ENCODE peak calls at places on chromosomes 7 and 10, in five cellular contexts. V is immature natural killer cell; E is activated naive CD8-positive, alpha-beta T cell treated with anti-CD3 and anti-CD28 coated beads, Interleukin-2, amount 50 U/mL, for 24 hours; Z is ELR; R is NCI-H187. F is an unnamed sample.
A peak's percentile ranks its signal among the peaks of the same experiment; 100 is the strongest.

GRCh38 chr10:81873932-81874816 is 820 bp upstream of the NRG3 start:
- DNase-seq in V (no peak), E (no peak), Z (no peak), R (no peak), F (no peak)

GRCh38 chr10:5442056-5442989 is 30.0 kb downstream of the NET1 start:
- DNase-seq in V (peak; percentile 39), E (peak; percentile 18), Z (peak; percentile 68), R (peak; percentile 2), F (no peak)

GRCh38 chr7:39360766-39361165 is 205.4 kb upstream of the YAE1 start:
- DNase-seq in V (no peak), E (no peak), Z (no peak), R (no peak), F (no peak)

GRCh38 chr7:91564101-91564500 is 299.9 kb downstream of the FZD1 start:
- DNase-seq in V (no peak), E (no peak), Z (no peak), R (no peak), F (no peak)

GRCh38 chr7:72445075-72445474 is 32.9 kb upstream of the CALN1 start:
- DNase-seq in V (no peak), E (no peak), Z (no peak), R (no peak), F (no peak)

GRCh38 chr7:55969391-55969790 is 5.0 kb downstream of the NIPSNAP2 start:
- DNase-seq in V (no peak), E (no peak), Z (no peak), R (no peak), F (no peak)

GRCh38 chr10:122336961-122337360 is 37.5 kb upstream of the PLEKHA1 start:
- DNase-seq in V (no peak), E (no peak), Z (no peak), R (no peak), F (no peak)

GRCh38 chr7:98223898-98224700 is 12.9 kb downstream of the BHLHA15 start:
- DNase-seq in V (no peak), E (no peak), Z (no peak), R (no peak), F (no peak)

GRCh38 chr7:50710441-50711154 is 72.1 kb downstream of the GRB10 start:
- DNase-seq in V (no peak), E (no peak), Z (no peak), R (no peak), F (no peak)

GRCh38 chr7:101862280-101863220 is 45.1 kb downstream of the CUX1 start:
- DNase-seq in V (no peak), E (no peak), Z (no peak), R (peak; percentile 6), F (no peak)

GRCh38 chr7:117148971-117149370 is 173.9 kb downstream of the WNT2 start:
- DNase-seq in V (no peak), E (no peak), Z (no peak), R (no peak), F (no peak)

GRCh38 chr7:923108-924041 is 31.1 kb downstream of the ADAP1 start:
- DNase-seq in V (peak; percentile 95), E (peak; percentile 93), Z (peak; percentile 61), R (no peak), F (peak; percentile 92)

GRCh38 chr10:76071638-76072317 is 640.4 kb downstream of the LRMDA start:
- DNase-seq in V (no peak), E (no peak), Z (no peak), R (no peak), F (no peak)

GRCh38 chr7:35975851-35976454 is 175.1 kb downstream of the SEPTIN7 start:
- DNase-seq in V (peak; percentile 49), E (peak; percentile 45), Z (peak; percentile 80), R (peak; percentile 27), F (no peak)

GRCh38 chr10:78916227-78916626 is 152.5 kb upstream of the ZMIZ1 start:
- DNase-seq in V (no peak), E (no peak), Z (no peak), R (no peak), F (no peak)

GRCh38 chr10:77504196-77504869 is 133.3 kb downstream of the KCNMA1 start:
- DNase-seq in V (no peak), E (no peak), Z (peak; percentile 66), R (no peak), F (no peak)

GRCh38 chr7:116806046-116806944 is 56.1 kb upstream of the CAPZA2 start:
- DNase-seq in V (no peak), E (no peak), Z (no peak), R (no peak), F (no peak)

GRCh38 chr7:98022531-98022930 is 32.5 kb upstream of the OCM2 start:
- DNase-seq in V (no peak), E (no peak), Z (no peak), R (no peak), F (no peak)

GRCh38 chr7:56046728-56047445 is 4.4 kb downstream of the PSPH start:
- DNase-seq in V (no peak), E (no peak), Z (no peak), R (no peak), F (no peak)

GRCh38 chr7:118753464-118753863 is 529.0 kb downstream of the ANKRD7 start:
- DNase-seq in V (no peak), E (no peak), Z (no peak), R (no peak), F (no peak)

GRCh38 chr10:28432210-28432676 is 100.7 kb upstream of the WAC start:
- DNase-seq in V (peak; percentile 36), E (peak; percentile 12), Z (peak; percentile 81), R (peak; percentile 3), F (no peak)

GRCh38 chr7:36707922-36708321 is 16.4 kb downstream of the AOAH start:
- DNase-seq in V (no peak), E (no peak), Z (no peak), R (no peak), F (no peak)

GRCh38 chr10:120735773-120736371 is 115.3 kb upstream of the WDR11 start:
- DNase-seq in V (peak; percentile 28), E (no peak), Z (peak; percentile 49), R (no peak), F (no peak)

GRCh38 chr10:80500572-80501380 is 36.9 kb upstream of the SH2D4B start:
- DNase-seq in V (no peak), E (peak; percentile 56), Z (no peak), R (no peak), F (no peak)

GRCh38 chr7:11298220-11298619 is 324.5 kb downstream of the PHF14 start:
- DNase-seq in V (no peak), E (no peak), Z (no peak), R (no peak), F (no peak)

GRCh38 chr7:39069886-39070881 is 92.5 kb downstream of the POU6F2 start:
- DNase-seq in V (no peak), E (no peak), Z (no peak), R (no peak), F (no peak)

GRCh38 chr7:1099637-1100036 is 11.7 kb downstream of the GPER1 start:
- DNase-seq in V (no peak), E (no peak), Z (no peak), R (no peak), F (no peak)

GRCh38 chr7:84647797-84648762 is 453.5 kb upstream of the SEMA3A start:
- DNase-seq in V (no peak), E (no peak), Z (peak; percentile 83), R (no peak), F (no peak)

F was measured in stimulated activated CD8-positive, alpha-beta memory T cell treated with anti-CD3 and anti-CD28 coated beads, Interleukin-4, amount 100 ng/mL, for 24 hours.